ENCODE peak calls at places on chromosomes 12 and 14, in seven cellular contexts. V is CD4-positive, alpha-beta T cell; I is C1 segment of cervical spinal cord; T is cardiac fibroblast; U is transverse colon; A is islet precursor cell; P is activated CD8-positive, alpha-beta memory T cell treated with anti-CD3 and anti-CD28 coated beads for 48 hours. B is an unnamed sample.

GRCh38 chr12:92242917-92243316 is 97.3 kb upstream of the BTG1 start:
- DNase-seq in V (no peak), I (no peak), T (peak), U (no peak), A (no peak), P (no peak), B (no peak)

GRCh38 chr12:94575645-94576393 is 74.5 kb downstream of the TMCC3 start:
- DNase-seq in V (no peak), I (no peak), T (no peak), U (no peak), A (peak), P (no peak), B (no peak)

GRCh38 chr12:90106568-90106967 is 397.9 kb upstream of the ATP2B1 start:
- DNase-seq in V (no peak), I (no peak), T (peak), U (no peak), A (no peak), P (no peak), B (no peak)

GRCh38 chr12:6951551-6952120 is 480 bp downstream of the PTPN6 start:
- DNase-seq in V (no peak), I (no peak), T (no peak), U (no peak), A (no peak), P (no peak), B (no peak)

GRCh38 chr12:26823391-26823790 is 9.6 kb downstream of the ITPR2 start:
- DNase-seq in V (no peak), I (no peak), T (peak), U (no peak), A (no peak), P (no peak), B (no peak)

GRCh38 chr12:47245623-47246022 is 165.9 kb upstream of the AMIGO2 start:
- DNase-seq in V (no peak), I (no peak), T (no peak), U (no peak), A (no peak), P (no peak), B (no peak)

GRCh38 chr12:121611306-121611705 is 15.0 kb upstream of the ORAI1 start:
- DNase-seq in V (no peak), I (no peak), T (no peak), U (peak), A (peak), P (no peak), B (no peak)

GRCh38 chr12:46830731-46831334 is 5.0 kb upstream of the SLC38A4 start:
- DNase-seq in V (no peak), I (no peak), T (peak), U (peak), A (peak), P (no peak), B (no peak)

GRCh38 chr14:68569970-68570409 is 222.9 kb downstream of the ZFP36L1 start:
- DNase-seq in V (no peak), I (no peak), T (no peak), U (no peak), A (no peak), P (no peak), B (no peak)

GRCh38 chr14:32332415-32333116 is 3.5 kb downstream of the AKAP6 start:
- DNase-seq in V (no peak), I (no peak), T (no peak), U (no peak), A (no peak), P (no peak), B (no peak)

GRCh38 chr14:105335735-105336476 is 21.4 kb downstream of the PACS2 start:
- DNase-seq in V (no peak), I (peak), T (no peak), U (no peak), A (no peak), P (no peak), B (no peak)

GRCh38 chr12:6312529-6313325 is 2.2 kb downstream of the PLEKHG6 start:
- DNase-seq in V (no peak), I (no peak), T (peak), U (peak), A (peak), P (no peak), B (peak)

GRCh38 chr14:80403036-80403435 is 191.7 kb upstream of the DIO2 start:
- DNase-seq in V (no peak), I (no peak), T (no peak), U (no peak), A (no peak), P (no peak), B (no peak)

GRCh38 chr14:35789651-35790050 is 19.4 kb downstream of the RALGAPA1 start:
- DNase-seq in V (no peak), I (no peak), T (peak), U (no peak), A (no peak), P (no peak), B (no peak)

GRCh38 chr12:57610553-57611115 is 601 bp upstream of the ARHGEF25 start:
- DNase-seq in V (no peak), I (no peak), T (no peak), U (peak), A (no peak), P (no peak), B (no peak)

GRCh38 chr14:104161601-104162367 is 23.4 kb downstream of the KIF26A start:
- DNase-seq in V (no peak), I (no peak), T (no peak), U (no peak), A (no peak), P (no peak), B (no peak)

GRCh38 chr14:37596790-37597189 is 1.4 kb downstream of the TTC6 start:
- DNase-seq in V (no peak), I (no peak), T (no peak), U (no peak), A (no peak), P (no peak), B (no peak)

GRCh38 chr14:24115451-24116110 is 832 bp upstream of the NRL start:
- DNase-seq in V (no peak), I (no peak), T (no peak), U (no peak), A (no peak), P (no peak), B (no peak)

GRCh38 chr12:49288412-49288853 is 6.5 kb upstream of the PRPH start:
- DNase-seq in V (peak), I (no peak), T (peak), U (peak), A (peak), P (peak), B (peak)

GRCh38 chr14:22569749-22570131 is 19.3 kb downstream of the DAD1 start:
- DNase-seq in V (no peak), I (no peak), T (no peak), U (no peak), A (no peak), P (no peak), B (no peak)

GRCh38 chr14:58836303-58836702 is 198.5 kb downstream of the DACT1 start:
- DNase-seq in V (no peak), I (no peak), T (no peak), U (no peak), A (no peak), P (no peak), B (no peak)

GRCh38 chr12:118098911-118099671 is 4.7 kb downstream of the VSIG10 start:
- DNase-seq in V (no peak), I (no peak), T (no peak), U (peak), A (no peak), P (no peak), B (no peak)

GRCh38 chr12:68971404-68971803 is 38.4 kb upstream of the CPM start:
- DNase-seq in V (no peak), I (no peak), T (peak), U (no peak), A (no peak), P (no peak), B (no peak)

GRCh38 chr14:35531960-35532747 is 1.8 kb upstream of the INSM2 start:
- DNase-seq in V (no peak), I (no peak), T (no peak), U (no peak), A (no peak), P (no peak), B (no peak)

GRCh38 chr12:27331299-27331926 is 1.2 kb upstream of the BMAL2 start:
- DNase-seq in V (no peak), I (no peak), T (peak), U (no peak), A (peak), P (no peak), B (no peak)

GRCh38 chr14:54312166-54312801 is 84.5 kb upstream of the CDKN3 start:
- DNase-seq in V (no peak), I (no peak), T (peak), U (no peak), A (peak), P (no peak), B (peak)

GRCh38 chr12:12534134-12534866 is 28.4 kb downstream of the DUSP16 start:
- DNase-seq in V (no peak), I (no peak), T (no peak), U (no peak), A (peak), P (no peak), B (no peak)

GRCh38 chr12:130026608-130027176 is 122.9 kb upstream of the TMEM132D start:
- DNase-seq in V (no peak), I (no peak), T (peak), U (peak), A (peak), P (no peak), B (no peak)

GRCh38 chr12:102702447-102703114 is 214.5 kb downstream of the PAH start:
- DNase-seq in V (no peak), I (peak), T (peak), U (peak), A (peak), P (peak), B (peak)

GRCh38 chr12:29428630-29429029 is 47.7 kb upstream of the ERGIC2 start:
- DNase-seq in V (no peak), I (no peak), T (peak), U (no peak), A (no peak), P (no peak), B (no peak)

GRCh38 chr14:72104011-72104613 is 171.9 kb downstream of the RGS6 start:
- DNase-seq in V (no peak), I (no peak), T (no peak), U (peak), A (peak), P (peak), B (no peak)

GRCh38 chr14:68495101-68495637 is 297.7 kb downstream of the ZFP36L1 start:
- DNase-seq in V (no peak), I (no peak), T (no peak), U (no peak), A (no peak), P (no peak), B (no peak)

GRCh38 chr14:50121506-50121905 is 5.1 kb upstream of the VCPKMT start:
- DNase-seq in V (no peak), I (no peak), T (no peak), U (no peak), A (no peak), P (no peak), B (no peak)

GRCh38 chr12:128761305-128761880 is 62.4 kb downstream of the SLC15A4 start:
- DNase-seq in V (no peak), I (no peak), T (no peak), U (no peak), A (no peak), P (no peak), B (no peak)

GRCh38 chr12:76558684-76559276 is 791 bp downstream of the OSBPL8 start:
- DNase-seq in V (peak), I (peak), T (peak), U (peak), A (peak), P (peak), B (peak)

GRCh38 chr12:53210843-53211242 is 3.8 kb upstream of the ITGB7 start:
- DNase-seq in V (no peak), I (no peak), T (no peak), U (no peak), A (no peak), P (no peak), B (no peak)

GRCh38 chr12:9133243-9133938 is 17.7 kb upstream of the A2M start:
- DNase-seq in V (no peak), I (no peak), T (no peak), U (no peak), A (no peak), P (no peak), B (no peak)

GRCh38 chr12:15716566-15716965 is 72.6 kb downstream of the EPS8 start:
- DNase-seq in V (no peak), I (no peak), T (no peak), U (no peak), A (no peak), P (no peak), B (no peak)